ENCODE peak calls at places on chromosomes 11 and 22, in seven cellular contexts. One of them, this sample, is unnamed. For H3K4me1, the result is how much of the 10 kb centered on the place peaks cover.

GRCh38 chr22:26170795-26171194 is 1.5 kb downstream of the SEZ6L start:
- DNase-seq in transverse colon: no peak
- DNase-seq in right cardiac atrium: peak
- DNase-seq in tibial artery: no peak
- DNase-seq in mesendoderm: peak
- DNase-seq in OCI-LY7: no peak
- DNase-seq in Peyer's patch: no peak
- DNase-seq in this sample: no peak

GRCh38 chr11:72735495-72736027 is 16.6 kb downstream of the ARAP1 start:
- DNase-seq in right cardiac atrium: peak
- DNase-seq in tibial artery: no peak
- DNase-seq in transverse colon: no peak
- DNase-seq in Peyer's patch: no peak
- DNase-seq in OCI-LY7: no peak
- DNase-seq in mesendoderm: peak
- DNase-seq in this sample: no peak

GRCh38 chr22:42171946-42172345 is 41.3 kb upstream of the CYP2D6 start:
- DNase-seq in tibial artery: no peak
- DNase-seq in right cardiac atrium: no peak
- DNase-seq in Peyer's patch: no peak
- DNase-seq in mesendoderm: no peak
- DNase-seq in OCI-LY7: no peak
- DNase-seq in transverse colon: no peak
- DNase-seq in this sample: no peak

GRCh38 chr11:106917973-106918372 is 100.3 kb downstream of the GUCY1A2 start:
- DNase-seq in OCI-LY7: peak
- DNase-seq in tibial artery: no peak
- DNase-seq in transverse colon: no peak
- DNase-seq in right cardiac atrium: no peak
- DNase-seq in Peyer's patch: no peak
- DNase-seq in mesendoderm: peak
- DNase-seq in this sample: no peak

GRCh38 chr11:125263268-125263790 is 98.8 kb downstream of the PKNOX2 start:
- DNase-seq in tibial artery: peak
- DNase-seq in OCI-LY7: no peak
- DNase-seq in Peyer's patch: peak
- DNase-seq in mesendoderm: peak
- DNase-seq in transverse colon: peak
- DNase-seq in right cardiac atrium: peak
- DNase-seq in this sample: no peak

GRCh38 chr11:118610220-118610772 is 2.9 kb downstream of the PHLDB1 start:
- DNase-seq in transverse colon: no peak
- DNase-seq in tibial artery: no peak
- DNase-seq in right cardiac atrium: peak
- DNase-seq in OCI-LY7: no peak
- DNase-seq in mesendoderm: no peak
- DNase-seq in Peyer's patch: peak
- DNase-seq in this sample: no peak

GRCh38 chr11:72793081-72793451 is 781 bp downstream of the STARD10 start:
- DNase-seq in transverse colon: no peak
- DNase-seq in OCI-LY7: peak
- DNase-seq in mesendoderm: no peak
- DNase-seq in Peyer's patch: no peak
- DNase-seq in tibial artery: no peak
- DNase-seq in right cardiac atrium: no peak
- DNase-seq in this sample: no peak

GRCh38 chr11:119691020-119691666 is 37.9 kb downstream of the NECTIN1 start:
- DNase-seq in right cardiac atrium: no peak
- DNase-seq in OCI-LY7: no peak
- DNase-seq in tibial artery: no peak
- DNase-seq in mesendoderm: no peak
- DNase-seq in Peyer's patch: no peak
- DNase-seq in transverse colon: no peak
- DNase-seq in this sample: no peak

GRCh38 chr11:62560566-62561103 is 13.1 kb downstream of the EEF1G start:
- DNase-seq in Peyer's patch: peak
- DNase-seq in right cardiac atrium: peak
- DNase-seq in OCI-LY7: peak
- DNase-seq in tibial artery: peak
- DNase-seq in transverse colon: peak
- DNase-seq in mesendoderm: peak
- DNase-seq in this sample: peak

GRCh38 chr11:129691154-129691553 is 124.5 kb upstream of the TMEM45B start:
- DNase-seq in right cardiac atrium: no peak
- DNase-seq in transverse colon: no peak
- DNase-seq in OCI-LY7: no peak
- DNase-seq in tibial artery: no peak
- DNase-seq in Peyer's patch: no peak
- DNase-seq in mesendoderm: no peak
- DNase-seq in this sample: no peak

GRCh38 chr11:70343631-70344030 is 54.7 kb upstream of the CTTN start:
- DNase-seq in OCI-LY7: no peak
- DNase-seq in Peyer's patch: no peak
- DNase-seq in tibial artery: no peak
- DNase-seq in transverse colon: no peak
- DNase-seq in right cardiac atrium: peak
- DNase-seq in mesendoderm: no peak
- DNase-seq in this sample: no peak

GRCh38 chr11:96145163-96145585 is 197.8 kb downstream of the MAML2 start:
- DNase-seq in right cardiac atrium: no peak
- DNase-seq in transverse colon: no peak
- DNase-seq in tibial artery: no peak
- DNase-seq in mesendoderm: no peak
- DNase-seq in OCI-LY7: no peak
- DNase-seq in Peyer's patch: no peak
- DNase-seq in this sample: peak

GRCh38 chr11:106520146-106520912 is 442.9 kb downstream of the AASDHPPT start:
- DNase-seq in mesendoderm: no peak
- DNase-seq in Peyer's patch: no peak
- DNase-seq in OCI-LY7: no peak
- DNase-seq in transverse colon: no peak
- DNase-seq in tibial artery: no peak
- DNase-seq in right cardiac atrium: no peak
- DNase-seq in this sample: no peak

GRCh38 chr11:6894097-6894496 is 1.8 kb upstream of the OR2D2 start:
- DNase-seq in mesendoderm: peak
- DNase-seq in OCI-LY7: no peak
- DNase-seq in Peyer's patch: no peak
- DNase-seq in transverse colon: no peak
- DNase-seq in tibial artery: no peak
- DNase-seq in right cardiac atrium: no peak
- DNase-seq in this sample: no peak

GRCh38 chr11:14124886-14125285 is 162.4 kb downstream of the SPON1 start:
- DNase-seq in tibial artery: no peak
- DNase-seq in transverse colon: no peak
- DNase-seq in OCI-LY7: no peak
- DNase-seq in Peyer's patch: no peak
- DNase-seq in right cardiac atrium: no peak
- DNase-seq in mesendoderm: no peak
- DNase-seq in this sample: no peak

GRCh38 chr11:93198221-93198650 is 445 bp upstream of the SLC36A4 start:
- DNase-seq in tibial artery: no peak
- DNase-seq in right cardiac atrium: no peak
- DNase-seq in OCI-LY7: no peak
- DNase-seq in transverse colon: no peak
- DNase-seq in Peyer's patch: no peak
- DNase-seq in mesendoderm: no peak
- DNase-seq in this sample: peak

GRCh38 chr11:59249535-59249934 is 36.8 kb upstream of the MPEG1 start:
- DNase-seq in Peyer's patch: no peak
- DNase-seq in mesendoderm: no peak
- DNase-seq in transverse colon: no peak
- DNase-seq in tibial artery: no peak
- DNase-seq in right cardiac atrium: no peak
- DNase-seq in OCI-LY7: no peak
- DNase-seq in this sample: no peak

GRCh38 chr11:20337526-20338154 is 25.9 kb upstream of the HTATIP2 start:
- DNase-seq in tibial artery: no peak
- DNase-seq in OCI-LY7: peak
- DNase-seq in Peyer's patch: no peak
- DNase-seq in mesendoderm: peak
- DNase-seq in right cardiac atrium: no peak
- DNase-seq in transverse colon: peak
- DNase-seq in this sample: no peak

GRCh38 chr11:35622070-35622469 is 3.8 kb downstream of the FJX1 start:
- DNase-seq in Peyer's patch: no peak
- DNase-seq in OCI-LY7: no peak
- DNase-seq in mesendoderm: peak
- DNase-seq in right cardiac atrium: no peak
- DNase-seq in tibial artery: no peak
- DNase-seq in transverse colon: no peak
- DNase-seq in this sample: no peak

GRCh38 chr11:73465019-73465675 is 88.9 kb downstream of the RELT start:
- DNase-seq in transverse colon: no peak
- DNase-seq in tibial artery: no peak
- DNase-seq in OCI-LY7: no peak
- DNase-seq in Peyer's patch: no peak
- DNase-seq in mesendoderm: no peak
- DNase-seq in right cardiac atrium: no peak
- DNase-seq in this sample: no peak

GRCh38 chr11:20226936-20227335 is 66.7 kb upstream of the DBX1 start:
- DNase-seq in right cardiac atrium: no peak
- DNase-seq in transverse colon: no peak
- DNase-seq in OCI-LY7: no peak
- DNase-seq in Peyer's patch: no peak
- DNase-seq in mesendoderm: no peak
- DNase-seq in tibial artery: no peak
- DNase-seq in this sample: no peak

GRCh38 chr11:82701847-82702520 is 31.7 kb downstream of the FAM181B start:
- DNase-seq in tibial artery: no peak
- DNase-seq in transverse colon: peak
- DNase-seq in right cardiac atrium: no peak
- DNase-seq in Peyer's patch: no peak
- DNase-seq in OCI-LY7: peak
- DNase-seq in mesendoderm: peak
- DNase-seq in this sample: peak

GRCh38 chr11:94149435-94149834 is 20.8 kb downstream of the PANX1 start:
- DNase-seq in right cardiac atrium: no peak
- DNase-seq in mesendoderm: no peak
- DNase-seq in OCI-LY7: no peak
- DNase-seq in tibial artery: no peak
- DNase-seq in transverse colon: no peak
- DNase-seq in Peyer's patch: no peak
- DNase-seq in this sample: no peak

GRCh38 chr11:73239111-73239521 is 21.0 kb downstream of the P2RY2 start:
- DNase-seq in Peyer's patch: peak
- DNase-seq in mesendoderm: no peak
- DNase-seq in tibial artery: no peak
- DNase-seq in transverse colon: no peak
- DNase-seq in right cardiac atrium: no peak
- DNase-seq in OCI-LY7: no peak
- DNase-seq in this sample: no peak

GRCh38 chr22:20438066-20438677 is 547 bp upstream of the SCARF2 start:
- DNase-seq in transverse colon: no peak
- DNase-seq in Peyer's patch: peak
- DNase-seq in mesendoderm: peak
- DNase-seq in OCI-LY7: no peak
- DNase-seq in right cardiac atrium: no peak
- DNase-seq in tibial artery: no peak
- DNase-seq in this sample: no peak

DNA sequence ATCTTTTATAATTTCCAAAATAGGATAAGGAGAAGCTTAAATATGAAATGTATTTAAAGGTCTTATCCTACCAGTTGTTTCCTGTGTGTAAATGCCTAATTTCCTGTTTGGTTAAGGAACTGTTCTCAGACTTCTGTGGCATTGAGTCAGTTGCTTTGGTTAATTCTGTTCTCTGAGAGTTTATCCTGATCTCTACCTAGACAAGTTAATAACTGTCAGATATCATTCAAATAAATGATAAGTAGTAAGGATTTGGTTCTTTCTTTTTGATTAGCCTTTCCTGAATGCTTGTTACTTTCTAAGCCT is 39.5 kb downstream of the CTNND1 start:
- DNase-seq in OCI-LY7: peak
- DNase-seq in tibial artery: no peak
- DNase-seq in right cardiac atrium: no peak
- DNase-seq in transverse colon: no peak
- DNase-seq in Peyer's patch: no peak
- DNase-seq in mesendoderm: no peak
- DNase-seq in this sample: no peak
- H3K27ac ChIP-seq in OCI-LY7: no peak
- H3K27ac ChIP-seq in tibial artery: no peak
- H3K27ac ChIP-seq in right cardiac atrium: no peak
- H3K27ac ChIP-seq in transverse colon: peak
- H3K27ac ChIP-seq in Peyer's patch: no peak
- H3K27ac ChIP-seq in mesendoderm: no peak
- H3K27ac ChIP-seq in this sample: no peak

GRCh38 chr11:64856382-64857227 is 12.2 kb upstream of the CDC42BPG start:
- DNase-seq in tibial artery: peak
- DNase-seq in transverse colon: peak
- DNase-seq in right cardiac atrium: peak
- DNase-seq in mesendoderm: peak
- DNase-seq in Peyer's patch: peak
- DNase-seq in OCI-LY7: no peak
- DNase-seq in this sample: peak

GRCh38 chr11:64859542-64860414 is 15.3 kb upstream of the CDC42BPG start:
- DNase-seq in Peyer's patch: no peak
- DNase-seq in right cardiac atrium: peak
- DNase-seq in tibial artery: no peak
- DNase-seq in transverse colon: peak
- DNase-seq in OCI-LY7: peak
- DNase-seq in mesendoderm: no peak
- DNase-seq in this sample: peak

GRCh38 chr11:64861227-64861970 is 16.9 kb upstream of the CDC42BPG start:
- DNase-seq in mesendoderm: no peak
- DNase-seq in right cardiac atrium: no peak
- DNase-seq in transverse colon: no peak
- DNase-seq in Peyer's patch: no peak
- DNase-seq in OCI-LY7: peak
- DNase-seq in tibial artery: no peak
- DNase-seq in this sample: no peak

GRCh38 chr11:64857485-64857884 is 13.0 kb upstream of the CDC42BPG start:
- DNase-seq in tibial artery: no peak
- DNase-seq in OCI-LY7: no peak
- DNase-seq in mesendoderm: no peak
- DNase-seq in right cardiac atrium: no peak
- DNase-seq in transverse colon: no peak
- DNase-seq in Peyer's patch: no peak
- DNase-seq in this sample: no peak

GRCh38 chr11:64858467-64859401 is 14.3 kb upstream of the CDC42BPG start:
- DNase-seq in tibial artery: no peak
- DNase-seq in right cardiac atrium: peak
- DNase-seq in mesendoderm: no peak
- DNase-seq in transverse colon: peak
- DNase-seq in Peyer's patch: no peak
- DNase-seq in OCI-LY7: peak
- DNase-seq in this sample: peak
- H3K4me1 ChIP-seq in tibial artery: half or more
- H3K4me1 ChIP-seq in right cardiac atrium: under half
- H3K4me1 ChIP-seq in mesendoderm: under half
- H3K4me1 ChIP-seq in transverse colon: half or more
- H3K4me1 ChIP-seq in Peyer's patch: under half
- H3K4me1 ChIP-seq in OCI-LY7: half or more
- H3K4me1 ChIP-seq in this sample: under half

GRCh38 chr11:68480855-68481510 is 20.4 kb downstream of the PPP6R3 start:
- DNase-seq in transverse colon: no peak
- DNase-seq in mesendoderm: no peak
- DNase-seq in OCI-LY7: no peak
- DNase-seq in right cardiac atrium: no peak
- DNase-seq in tibial artery: no peak
- DNase-seq in Peyer's patch: no peak
- DNase-seq in this sample: no peak
- H3K27ac ChIP-seq in transverse colon: peak
- H3K27ac ChIP-seq in mesendoderm: no peak
- H3K27ac ChIP-seq in OCI-LY7: no peak
- H3K27ac ChIP-seq in right cardiac atrium: no peak
- H3K27ac ChIP-seq in tibial artery: peak
- H3K27ac ChIP-seq in Peyer's patch: no peak
- H3K27ac ChIP-seq in this sample: peak

GRCh38 chr11:40647290-40647689 is 812.2 kb downstream of the LRRC4C start:
- DNase-seq in mesendoderm: no peak
- DNase-seq in OCI-LY7: no peak
- DNase-seq in tibial artery: no peak
- DNase-seq in Peyer's patch: no peak
- DNase-seq in right cardiac atrium: no peak
- DNase-seq in transverse colon: no peak
- DNase-seq in this sample: no peak
- H3K4me1 ChIP-seq in mesendoderm: under half
- H3K4me1 ChIP-seq in OCI-LY7: under half
- H3K4me1 ChIP-seq in tibial artery: under half
- H3K4me1 ChIP-seq in Peyer's patch: under half
- H3K4me1 ChIP-seq in right cardiac atrium: under half
- H3K4me1 ChIP-seq in transverse colon: under half
- H3K4me1 ChIP-seq in this sample: under half

This sample was measured in small intestine.